ENCODE peak calls at places on chromosomes 16 and 17, in five cellular contexts. V, I, Q, K and C are unnamed samples. For H3K9me3, the result is how much of the 10 kb centered on the place peaks cover.

GRCh38 chr17:79811888-79812205 is 15.0 kb upstream of the CBX8 start:
- DNase-seq in V (no peak), I (no peak), Q (peak), K (no peak), C (no peak)

GRCh38 chr17:6676802-6677157 is 25.2 kb downstream of the C17orf100 start:
- DNase-seq in V (no peak), I (no peak), Q (no peak), K (no peak), C (no peak)

GRCh38 chr17:75995385-75995925 is 5.2 kb upstream of the CDK3 start:
- DNase-seq in V (no peak), I (no peak), Q (no peak), K (no peak), C (no peak)

GRCh38 chr16:70790815-70791214 is 10.1 kb downstream of the VAC14 start:
- DNase-seq in V (no peak), I (no peak), Q (peak), K (no peak), C (no peak)

GRCh38 chr17:32489320-32490100 is 2.7 kb downstream of the CDK5R1 start:
- DNase-seq in V (no peak), I (no peak), Q (no peak), K (no peak), C (no peak)

GRCh38 chr16:82726306-82726705 is 99.5 kb downstream of the CDH13 start:
- DNase-seq in V (no peak), I (no peak), Q (no peak), K (no peak), C (no peak)

GRCh38 chr16:22705799-22706198 is 108.2 kb upstream of the HS3ST2 start:
- DNase-seq in V (no peak), I (no peak), Q (no peak), K (no peak), C (no peak)

GRCh38 chr16:22317625-22318024 is 20.4 kb downstream of the POLR3E start:
- DNase-seq in V (no peak), I (no peak), Q (no peak), K (no peak), C (no peak)

GRCh38 chr16:14559809-14560227 is 70.2 kb downstream of the PARN start:
- DNase-seq in V (no peak), I (no peak), Q (no peak), K (no peak), C (no peak)

GRCh38 chr16:83845263-83845662 is 37.5 kb downstream of the HSBP1 start:
- DNase-seq in V (no peak), I (no peak), Q (no peak), K (no peak), C (no peak)

GRCh38 chr16:78607465-78607864 is 508.0 kb downstream of the WWOX start:
- DNase-seq in V (no peak), I (peak), Q (no peak), K (no peak), C (no peak)

GRCh38 chr17:42906772-42907171 is 6.2 kb downstream of the G6PC1 start:
- DNase-seq in V (no peak), I (no peak), Q (no peak), K (no peak), C (no peak)

GRCh38 chr17:55478971-55479370 is 32.3 kb downstream of the SMIM36 start:
- DNase-seq in V (no peak), I (no peak), Q (no peak), K (no peak), C (no peak)

GRCh38 chr16:67169642-67170167 is 633 bp upstream of the NOL3 start:
- DNase-seq in V (no peak), I (no peak), Q (peak), K (no peak), C (peak)

GRCh38 chr17:75271955-75272847 is 1.2 kb upstream of the MIF4GD start:
- DNase-seq in V (no peak), I (peak), Q (peak), K (no peak), C (no peak)

GRCh38 chr16:79598341-79599181 is 2.0 kb downstream of the MAF start:
- DNase-seq in V (peak), I (peak), Q (peak), K (no peak), C (peak)

GRCh38 chr17:4324463-4324862 is 42.0 kb downstream of the UBE2G1 start:
- DNase-seq in V (no peak), I (no peak), Q (no peak), K (no peak), C (no peak)
- H3K9me3 ChIP-seq in V (under half), I (under half), Q (under half), K (under half), C (under half)

GRCh38 chr17:17783121-17783824 is 53.5 kb downstream of the SREBF1 start:
- DNase-seq in V (peak), I (peak), Q (peak), K (no peak), C (peak)
- H3K9ac ChIP-seq in V (peak), I (peak), Q (no peak), K (peak), C (peak)

DNA sequence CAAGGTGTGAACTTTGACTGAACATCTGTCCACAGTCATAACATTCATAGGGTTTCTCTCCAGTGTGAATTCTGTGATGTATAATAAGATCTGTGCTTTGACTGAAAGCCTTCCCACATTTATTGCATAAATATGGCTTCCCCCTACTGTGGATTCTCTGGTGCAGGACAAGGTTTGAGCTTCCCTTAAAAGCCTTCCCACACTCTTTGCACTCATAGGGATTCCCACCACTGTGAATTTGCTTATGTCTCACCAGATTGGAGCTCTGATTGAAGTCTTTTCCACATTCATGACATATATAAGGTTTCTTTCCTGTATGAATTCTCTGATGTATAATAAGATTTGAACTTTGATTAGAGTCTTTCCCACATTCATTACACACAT is 8.3 kb downstream of the ZNF594 start:
- DNase-seq in V (no peak), I (no peak), Q (no peak), K (no peak), C (no peak)
- H3K9me3 ChIP-seq in V (half or more), I (under half), Q (half or more), K (half or more), C (under half)

GRCh38 chr17:49359990-49360795 is 1.9 kb downstream of the ZNF652 start:
- DNase-seq in V (no peak), I (no peak), Q (peak), K (no peak), C (no peak)
- H3K9ac ChIP-seq in V (no peak), I (no peak), Q (peak), K (peak), C (peak)

GRCh38 chr17:40538019-40538935 is 27.0 kb downstream of the CCR7 start:
- DNase-seq in V (no peak), I (no peak), Q (no peak), K (no peak), C (no peak)

GRCh38 chr17:40535438-40535837 is 29.8 kb downstream of the CCR7 start:
- DNase-seq in V (no peak), I (no peak), Q (no peak), K (no peak), C (no peak)

GRCh38 chr17:40536731-40537171 is 28.5 kb downstream of the CCR7 start:
- DNase-seq in V (no peak), I (peak), Q (no peak), K (no peak), C (no peak)

GRCh38 chr17:40534431-40535189 is 30.7 kb downstream of the CCR7 start:
- DNase-seq in V (no peak), I (peak), Q (no peak), K (no peak), C (no peak)

DNA sequence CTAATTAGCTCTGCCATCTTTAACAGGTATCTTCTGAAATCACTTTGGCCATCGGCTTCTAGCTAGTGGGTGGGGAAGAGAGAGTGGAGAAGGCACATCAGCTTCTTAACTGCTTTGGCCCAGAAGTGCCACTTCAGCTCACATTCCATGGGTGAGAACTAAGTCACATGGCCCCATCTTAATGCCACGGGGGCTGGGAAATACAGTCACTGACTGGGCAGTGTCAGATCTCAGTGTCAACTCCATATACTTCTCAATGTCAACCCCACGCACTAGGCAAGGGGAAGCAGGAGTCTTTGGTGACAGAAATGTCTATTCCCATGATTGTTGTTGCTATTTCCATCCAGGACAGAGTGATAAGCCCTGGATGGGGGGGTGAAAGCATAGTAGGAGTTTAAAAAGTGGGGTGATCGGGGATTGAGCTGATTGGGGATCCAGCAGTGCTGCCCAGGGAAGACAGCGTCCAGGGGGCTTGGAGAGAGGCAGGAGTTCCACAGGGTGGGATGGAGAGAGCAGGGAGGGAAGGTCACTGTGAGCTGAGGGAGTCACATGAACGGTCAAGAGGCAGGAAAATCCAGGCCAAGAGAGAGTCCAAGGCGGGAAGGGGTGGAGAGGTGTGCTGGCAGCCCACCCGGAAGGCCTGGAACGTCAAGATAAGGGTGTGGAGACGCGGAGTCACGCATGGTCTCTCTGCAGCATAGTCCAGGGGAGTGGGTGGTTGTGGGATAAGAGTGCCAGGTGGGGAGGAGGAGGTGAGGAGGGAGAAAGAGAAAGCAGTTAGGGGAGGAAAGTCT is 29.2 kb downstream of the CCR7 start:
- DNase-seq in V (no peak), I (no peak), Q (no peak), K (no peak), C (no peak)
- H3K9me3 ChIP-seq in V (under half), I (under half), Q (under half), K (under half), C (under half)

GRCh38 chr17:40320771-40321501 is 12.0 kb downstream of the RARA start:
- DNase-seq in V (no peak), I (no peak), Q (no peak), K (no peak), C (peak)
- H3K9ac ChIP-seq in V (no peak), I (peak), Q (no peak), K (peak), C (peak)

DNA sequence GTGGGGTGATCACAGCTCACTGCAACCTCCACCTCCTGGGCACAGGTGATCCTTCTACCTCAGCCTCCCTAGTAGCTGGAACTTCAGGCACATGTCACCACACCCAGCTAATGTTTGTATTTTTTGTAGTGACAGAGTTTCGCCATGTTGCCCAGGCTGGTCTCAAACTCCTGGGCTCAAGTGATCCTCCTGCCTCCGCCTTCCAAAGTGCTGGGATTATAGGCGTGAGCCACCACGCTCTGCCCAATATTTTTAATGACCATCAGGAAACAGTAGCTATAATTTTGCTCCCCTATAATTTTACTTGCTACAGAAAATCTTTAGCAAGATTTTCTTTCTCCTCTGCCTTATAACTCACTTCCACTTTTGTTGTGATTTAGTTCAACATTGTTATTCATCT is 29.7 kb upstream of the APPBP2 start:
- DNase-seq in V (no peak), I (no peak), Q (no peak), K (no peak), C (no peak)
- H3K9me3 ChIP-seq in V (under half), I (under half), Q (under half), K (under half), C (under half)

DNA sequence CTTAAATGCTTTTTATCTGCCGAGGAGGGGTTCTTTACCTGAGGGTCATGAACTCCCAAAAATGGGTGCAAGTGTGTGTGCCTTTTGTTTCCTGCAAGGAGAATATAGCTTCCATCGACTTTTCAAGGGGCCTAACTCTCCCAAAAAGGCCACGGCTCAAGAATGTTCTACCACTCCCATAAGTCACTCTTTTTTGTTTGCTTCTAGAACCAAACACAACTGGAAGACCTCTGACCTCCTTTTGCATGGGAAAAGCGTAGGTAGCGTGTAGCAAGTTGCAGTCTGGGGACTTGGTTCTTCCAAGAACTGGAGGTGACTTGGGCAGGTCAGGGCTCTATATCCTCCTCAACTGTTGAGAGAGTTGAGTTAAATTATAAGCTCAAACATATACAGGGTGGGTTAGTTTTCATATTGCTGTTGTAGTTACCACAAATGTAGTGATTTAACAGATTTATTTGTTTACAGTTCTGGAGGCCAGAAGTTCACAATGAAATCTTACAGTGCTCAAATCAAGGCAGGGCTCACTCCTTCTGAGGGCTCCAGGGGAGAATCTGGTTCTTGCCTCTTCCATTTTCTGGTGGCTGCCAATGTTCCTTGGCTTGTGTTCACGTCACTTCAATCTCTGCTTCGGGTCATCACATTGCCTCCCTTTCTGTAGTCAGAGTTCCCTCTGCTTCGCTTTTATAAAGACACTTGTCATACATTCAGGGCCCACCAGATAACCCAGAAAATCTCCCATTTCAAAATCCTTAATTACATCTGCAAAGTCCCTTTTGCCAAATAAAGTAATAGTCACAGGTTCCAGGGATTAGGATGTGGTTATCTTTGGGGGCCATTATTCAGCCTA is 1.4 kb downstream of the TMEM97 start:
- DNase-seq in V (no peak), I (peak), Q (no peak), K (no peak), C (no peak)
- H3K9ac ChIP-seq in V (no peak), I (no peak), Q (peak), K (peak), C (no peak)

GRCh38 chr16:31754998-31755615 is 118.5 kb upstream of the ZNF267 start:
- DNase-seq in V (no peak), I (no peak), Q (no peak), K (no peak), C (no peak)
- H3K9me3 ChIP-seq in V (under half), I (under half), Q (half or more), K (half or more), C (under half)

DNA sequence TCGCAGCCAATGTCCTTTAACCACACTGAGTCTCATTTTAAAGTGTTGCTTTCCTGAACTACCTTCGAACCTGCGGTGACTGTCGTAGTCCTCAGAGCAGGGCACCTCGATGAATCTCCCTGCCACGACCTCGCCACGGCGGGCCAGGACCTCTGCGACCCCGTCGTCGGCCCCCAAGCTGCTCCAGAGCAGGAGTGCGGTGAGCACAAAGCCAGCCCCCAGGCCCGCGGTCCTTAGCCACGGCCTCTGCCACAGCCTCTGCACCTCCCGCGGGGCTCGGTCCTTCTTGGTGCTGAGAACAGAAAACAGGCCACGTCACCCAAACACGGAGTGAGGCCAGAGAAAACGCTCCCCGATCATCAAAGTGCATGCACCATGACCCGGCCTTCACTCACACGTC is 2.8 kb upstream of the HEXD start:
- DNase-seq in V (no peak), I (no peak), Q (no peak), K (no peak), C (no peak)
- H3K9ac ChIP-seq in V (no peak), I (no peak), Q (no peak), K (no peak), C (no peak)